ENCODE peak calls at places on chromosomes 2 and 18, in nine cellular contexts. One of them, this sample, is unnamed.

GRCh38 chr2:122032264-122032645 is 276.8 kb downstream of the TSN start:
- DNase-seq in tibial artery: no peak
- DNase-seq in COR-L47: no peak
- DNase-seq in activated CD8-positive, alpha-beta T cell treated with anti-CD3 and anti-CD28 coated beads for 36 hours: no peak
- DNase-seq in M059J: no peak
- DNase-seq in omental fat pad: no peak
- DNase-seq in stimulated activated CD8-positive, alpha-beta memory T cell treated with anti-CD3 and anti-CD28 coated beads, Interleukin-4, amount 100 ng/mL, for 24 hours: no peak
- DNase-seq in GM23338: no peak
- DNase-seq in BJ: no peak
- DNase-seq in this sample: no peak

GRCh38 chr2:101976887-101977286 is 14.9 kb upstream of the IL1R2 start:
- DNase-seq in stimulated activated CD8-positive, alpha-beta memory T cell treated with anti-CD3 and anti-CD28 coated beads, Interleukin-4, amount 100 ng/mL, for 24 hours: no peak
- DNase-seq in M059J: no peak
- DNase-seq in tibial artery: no peak
- DNase-seq in COR-L47: no peak
- DNase-seq in omental fat pad: no peak
- DNase-seq in GM23338: no peak
- DNase-seq in BJ: no peak
- DNase-seq in activated CD8-positive, alpha-beta T cell treated with anti-CD3 and anti-CD28 coated beads for 36 hours: no peak
- DNase-seq in this sample: no peak

GRCh38 chr2:151691621-151692020 is 42.7 kb downstream of the NEB start:
- DNase-seq in BJ: no peak
- DNase-seq in M059J: no peak
- DNase-seq in omental fat pad: no peak
- DNase-seq in tibial artery: no peak
- DNase-seq in stimulated activated CD8-positive, alpha-beta memory T cell treated with anti-CD3 and anti-CD28 coated beads, Interleukin-4, amount 100 ng/mL, for 24 hours: no peak
- DNase-seq in GM23338: no peak
- DNase-seq in activated CD8-positive, alpha-beta T cell treated with anti-CD3 and anti-CD28 coated beads for 36 hours: no peak
- DNase-seq in COR-L47: no peak
- DNase-seq in this sample: no peak

GRCh38 chr18:48934708-48935432 is 15.9 kb downstream of the SMAD7 start:
- DNase-seq in COR-L47: peak; percentile 14
- DNase-seq in omental fat pad: no peak
- DNase-seq in stimulated activated CD8-positive, alpha-beta memory T cell treated with anti-CD3 and anti-CD28 coated beads, Interleukin-4, amount 100 ng/mL, for 24 hours: no peak
- DNase-seq in BJ: no peak
- DNase-seq in M059J: peak; percentile 45
- DNase-seq in activated CD8-positive, alpha-beta T cell treated with anti-CD3 and anti-CD28 coated beads for 36 hours: no peak
- DNase-seq in GM23338: no peak
- DNase-seq in tibial artery: no peak
- DNase-seq in this sample: no peak

GRCh38 chr18:47251289-47252120 is at the start of gene SKOR2:
- DNase-seq in activated CD8-positive, alpha-beta T cell treated with anti-CD3 and anti-CD28 coated beads for 36 hours: peak; percentile 56
- DNase-seq in BJ: no peak
- DNase-seq in stimulated activated CD8-positive, alpha-beta memory T cell treated with anti-CD3 and anti-CD28 coated beads, Interleukin-4, amount 100 ng/mL, for 24 hours: no peak
- DNase-seq in omental fat pad: no peak
- DNase-seq in GM23338: peak; percentile 75
- DNase-seq in tibial artery: no peak
- DNase-seq in M059J: peak; percentile 10
- DNase-seq in COR-L47: no peak
- DNase-seq in this sample: no peak

GRCh38 chr2:144026679-144027078 is 493.2 kb downstream of the ZEB2 start:
- DNase-seq in activated CD8-positive, alpha-beta T cell treated with anti-CD3 and anti-CD28 coated beads for 36 hours: no peak
- DNase-seq in COR-L47: no peak
- DNase-seq in tibial artery: no peak
- DNase-seq in BJ: no peak
- DNase-seq in M059J: no peak
- DNase-seq in stimulated activated CD8-positive, alpha-beta memory T cell treated with anti-CD3 and anti-CD28 coated beads, Interleukin-4, amount 100 ng/mL, for 24 hours: no peak
- DNase-seq in omental fat pad: no peak
- DNase-seq in GM23338: no peak
- DNase-seq in this sample: no peak

GRCh38 chr2:69309336-69310048 is 77.5 kb downstream of the GFPT1 start:
- DNase-seq in tibial artery: peak; percentile 51
- DNase-seq in stimulated activated CD8-positive, alpha-beta memory T cell treated with anti-CD3 and anti-CD28 coated beads, Interleukin-4, amount 100 ng/mL, for 24 hours: no peak
- DNase-seq in omental fat pad: no peak
- DNase-seq in BJ: no peak
- DNase-seq in M059J: peak; percentile 51
- DNase-seq in COR-L47: peak; percentile 79
- DNase-seq in GM23338: peak; percentile 57
- DNase-seq in activated CD8-positive, alpha-beta T cell treated with anti-CD3 and anti-CD28 coated beads for 36 hours: no peak
- DNase-seq in this sample: no peak

GRCh38 chr2:11478899-11479605 is 13.1 kb upstream of the E2F6 start:
- DNase-seq in M059J: no peak
- DNase-seq in COR-L47: no peak
- DNase-seq in tibial artery: no peak
- DNase-seq in GM23338: no peak
- DNase-seq in activated CD8-positive, alpha-beta T cell treated with anti-CD3 and anti-CD28 coated beads for 36 hours: no peak
- DNase-seq in BJ: no peak
- DNase-seq in stimulated activated CD8-positive, alpha-beta memory T cell treated with anti-CD3 and anti-CD28 coated beads, Interleukin-4, amount 100 ng/mL, for 24 hours: no peak
- DNase-seq in omental fat pad: no peak
- DNase-seq in this sample: no peak

GRCh38 chr2:198901894-198902293 is 555.8 kb downstream of the SATB2 start:
- DNase-seq in GM23338: peak; percentile 13
- DNase-seq in M059J: no peak
- DNase-seq in omental fat pad: no peak
- DNase-seq in BJ: no peak
- DNase-seq in activated CD8-positive, alpha-beta T cell treated with anti-CD3 and anti-CD28 coated beads for 36 hours: no peak
- DNase-seq in tibial artery: no peak
- DNase-seq in COR-L47: no peak
- DNase-seq in stimulated activated CD8-positive, alpha-beta memory T cell treated with anti-CD3 and anti-CD28 coated beads, Interleukin-4, amount 100 ng/mL, for 24 hours: no peak
- DNase-seq in this sample: no peak

GRCh38 chr2:156322103-156322671 is 10.3 kb downstream of the NR4A2 start:
- DNase-seq in COR-L47: no peak
- DNase-seq in activated CD8-positive, alpha-beta T cell treated with anti-CD3 and anti-CD28 coated beads for 36 hours: peak; percentile 58
- DNase-seq in stimulated activated CD8-positive, alpha-beta memory T cell treated with anti-CD3 and anti-CD28 coated beads, Interleukin-4, amount 100 ng/mL, for 24 hours: no peak
- DNase-seq in tibial artery: no peak
- DNase-seq in GM23338: no peak
- DNase-seq in M059J: no peak
- DNase-seq in omental fat pad: no peak
- DNase-seq in BJ: no peak
- DNase-seq in this sample: no peak

GRCh38 chr2:234136461-234136860 is 86.0 kb downstream of the SPP2 start:
- DNase-seq in omental fat pad: no peak
- DNase-seq in GM23338: peak; percentile 31
- DNase-seq in BJ: no peak
- DNase-seq in COR-L47: no peak
- DNase-seq in activated CD8-positive, alpha-beta T cell treated with anti-CD3 and anti-CD28 coated beads for 36 hours: peak; percentile 35
- DNase-seq in stimulated activated CD8-positive, alpha-beta memory T cell treated with anti-CD3 and anti-CD28 coated beads, Interleukin-4, amount 100 ng/mL, for 24 hours: no peak
- DNase-seq in tibial artery: no peak
- DNase-seq in M059J: peak; percentile 76
- DNase-seq in this sample: no peak

GRCh38 chr2:27638709-27639108 is 9.9 kb downstream of the GPN1 start:
- DNase-seq in omental fat pad: no peak
- DNase-seq in tibial artery: no peak
- DNase-seq in GM23338: no peak
- DNase-seq in COR-L47: no peak
- DNase-seq in BJ: peak; percentile 11
- DNase-seq in M059J: peak; percentile 75
- DNase-seq in activated CD8-positive, alpha-beta T cell treated with anti-CD3 and anti-CD28 coated beads for 36 hours: peak; percentile 21
- DNase-seq in stimulated activated CD8-positive, alpha-beta memory T cell treated with anti-CD3 and anti-CD28 coated beads, Interleukin-4, amount 100 ng/mL, for 24 hours: no peak
- DNase-seq in this sample: no peak